ENCODE peak calls at places on chromosomes 7 and 10, in eight cellular contexts. R is SK-N-DZ; S is posterior cingulate gyrus; I is Daoy; L is activated T-helper 1 cell treated with anti-CD3 and anti-CD28 coated beads, Interleukin-2, amount 50 U/mL, for 16 hours; C is epithelial cell of esophagus; D is osteocyte; O is LoVo. B is an unnamed sample.

GRCh38 chr7:156725074-156725473 is 84.5 kb downstream of the RNF32 start:
- DNase-seq in R (no peak), S (no peak), L (no peak), C (peak; percentile 64), I (no peak), D (no peak), O (no peak), B (no peak)

GRCh38 chr7:138556771-138557484 is 96.9 kb downstream of the TRIM24 start:
- DNase-seq in D (no peak), I (no peak), L (no peak), O (no peak), C (no peak), R (no peak), S (no peak), B (no peak)

GRCh38 chr10:14926061-14926470 is 27.8 kb downstream of the DCLRE1C start:
- DNase-seq in D (no peak), L (no peak), O (no peak), R (no peak), I (no peak), C (peak; percentile 64), S (no peak), B (no peak)

GRCh38 chr10:30813872-30814471 is 184.4 kb upstream of the LYZL2 start:
- DNase-seq in I (peak; percentile 84), R (no peak), C (peak; percentile 60), D (no peak), S (no peak), L (no peak), O (no peak), B (no peak)

GRCh38 chr10:101032637-101033201 is 1.7 kb downstream of the SFXN3 start:
- DNase-seq in L (peak; percentile 16), I (peak; percentile 90), O (peak; percentile 69), S (peak; percentile 53), D (no peak), R (peak; percentile 59), C (peak; percentile 75), B (no peak)

GRCh38 chr10:89428873-89429272 is 14.5 kb downstream of the IFIT5 start:
- DNase-seq in R (no peak), S (no peak), D (no peak), C (no peak), O (no peak), L (no peak), I (no peak), B (no peak)

GRCh38 chr7:5526190-5527037 is 102.8 kb upstream of the TNRC18 start:
- DNase-seq in L (no peak), R (peak; percentile 66), D (no peak), C (peak; percentile 94), O (peak; percentile 66), I (peak; percentile 69), S (peak; percentile 39), B (peak; percentile 44)

GRCh38 chr7:150852371-150852905 is at the start of gene AOC1:
- DNase-seq in S (no peak), I (no peak), C (no peak), O (peak; percentile 55), D (peak; percentile 60), L (no peak), R (no peak), B (no peak)

GRCh38 chr10:123929791-123930190 is 38.2 kb upstream of the CPXM2 start:
- DNase-seq in L (no peak), C (no peak), O (no peak), I (no peak), S (no peak), D (peak; percentile 76), R (no peak), B (no peak)

GRCh38 chr7:80505900-80506500 is 5.9 kb downstream of the GNAT3 start:
- DNase-seq in D (no peak), R (no peak), L (no peak), I (no peak), C (no peak), O (no peak), S (no peak), B (no peak)

GRCh38 chr7:23431596-23432284 is 38.6 kb downstream of the IGF2BP3 start:
- DNase-seq in I (no peak), C (peak; percentile 18), R (no peak), S (no peak), L (no peak), D (no peak), O (no peak), B (no peak)

GRCh38 chr10:102657984-102658724 is 13.9 kb downstream of the TRIM8 start:
- DNase-seq in L (no peak), O (no peak), C (peak; percentile 33), S (no peak), R (no peak), D (no peak), I (no peak), B (peak; percentile 86)

GRCh38 chr10:13987472-13987871 is 343.3 kb downstream of the FRMD4A start:
- DNase-seq in O (peak; percentile 12), R (no peak), L (no peak), D (no peak), I (peak; percentile 75), S (no peak), C (peak; percentile 49), B (no peak)

GRCh38 chr10:80268938-80269588 is 20.4 kb downstream of the MAT1A start:
- DNase-seq in D (no peak), L (no peak), I (no peak), O (no peak), C (no peak), S (no peak), R (no peak), B (no peak)

GRCh38 chr7:106015586-106016218 is 52.6 kb downstream of the CDHR3 start:
- DNase-seq in O (no peak), I (no peak), C (no peak), R (no peak), D (no peak), S (no peak), L (no peak), B (no peak)

GRCh38 chr7:43554423-43554822 is 28.5 kb upstream of the STK17A start:
- DNase-seq in R (no peak), C (no peak), I (no peak), S (no peak), L (no peak), O (no peak), D (no peak), B (no peak)

GRCh38 chr7:122217125-122217524 is 73.1 kb upstream of the AASS start:
- DNase-seq in R (no peak), L (no peak), C (peak; percentile 86), I (no peak), D (no peak), O (no peak), S (no peak), B (no peak)

GRCh38 chr10:86688398-86688921 is 20.1 kb downstream of the LDB3 start:
- DNase-seq in L (peak; percentile 17), C (peak; percentile 74), O (peak; percentile 69), R (peak; percentile 72), S (peak; percentile 62), I (peak; percentile 62), D (no peak), B (peak; percentile 48)

GRCh38 chr10:56178210-56178609 is 182.8 kb downstream of the ZWINT start:
- DNase-seq in S (no peak), O (no peak), D (no peak), R (no peak), L (no peak), I (no peak), C (peak; percentile 0), B (no peak)

GRCh38 chr7:6210973-6211372 is 61.5 kb downstream of the CYTH3 start:
- DNase-seq in L (no peak), D (no peak), S (no peak), O (no peak), R (no peak), I (no peak), C (no peak), B (no peak)

GRCh38 chr7:7099584-7100014 is 82.7 kb upstream of the C1GALT1 start:
- DNase-seq in C (peak; percentile 92), O (peak; percentile 95), L (no peak), D (peak; percentile 93), I (peak; percentile 93), R (no peak), S (peak; percentile 20), B (peak; percentile 80)

GRCh38 chr7:120554960-120555571 is 282.1 kb downstream of the KCND2 start:
- DNase-seq in R (peak; percentile 74), S (peak; percentile 27), C (peak; percentile 73), O (peak; percentile 51), I (peak; percentile 70), L (no peak), D (no peak), B (no peak)

GRCh38 chr10:132574288-132574687 is 36.7 kb downstream of the INPP5A start:
- DNase-seq in C (no peak), O (no peak), I (no peak), L (no peak), D (no peak), R (no peak), S (no peak), B (no peak)

GRCh38 chr10:16933799-16934198 is 116.6 kb upstream of the RSU1 start:
- DNase-seq in D (no peak), R (no peak), I (no peak), L (no peak), S (no peak), O (no peak), C (no peak), B (no peak)

GRCh38 chr7:108650487-108650886 is 80.8 kb downstream of the DNAJB9 start:
- DNase-seq in R (no peak), I (no peak), S (no peak), D (no peak), L (no peak), O (no peak), C (peak; percentile 4), B (no peak)

GRCh38 chr7:150406311-150406564 is 27.1 kb downstream of the ZNF775 start:
- DNase-seq in D (no peak), S (no peak), C (no peak), O (no peak), R (no peak), I (no peak), L (no peak), B (no peak)

GRCh38 chr10:110711382-110711781 is 67.2 kb downstream of the RBM20 start:
- DNase-seq in L (no peak), S (no peak), C (no peak), D (no peak), R (no peak), I (no peak), O (no peak), B (no peak)